ENCODE peak calls at places on chromosomes 13 and 19, in seven cellular contexts. V is heart right ventricle, O is colonic mucosa, P is fibroblast of lung, E is pancreas, Q is MM.1S, M is testis. X is an unnamed sample.

GRCh38 chr19:22607653-22608430 is 26.3 kb upstream of the ZNF492 start:
- DNase-seq in V (no peak), O (no peak), P (no peak), E (no peak), Q (no peak), M (peak; percentile 4), X (no peak)

GRCh38 chr13:104416973-104417372 is 1350.8 kb upstream of the SLC10A2 start:
- DNase-seq in V (no peak), O (no peak), P (no peak), E (no peak), Q (no peak), M (no peak), X (no peak)

GRCh38 chr19:34662919-34663318 is 14.0 kb downstream of the SCGB2B2 start:
- DNase-seq in V (no peak), O (no peak), P (no peak), E (peak; percentile 23), Q (peak; percentile 80), M (no peak), X (peak; percentile 63)

GRCh38 chr19:28472843-28473242 is 740.1 kb downstream of the UQCRFS1 start:
- DNase-seq in V (no peak), O (peak; percentile 33), P (no peak), E (no peak), Q (no peak), M (no peak), X (no peak)

GRCh38 chr19:8831832-8832131 is 322 bp downstream of the ZNF558 start:
- DNase-seq in V (no peak), O (no peak), P (no peak), E (no peak), Q (no peak), M (no peak), X (no peak)

GRCh38 chr19:41367848-41368301 is 3.9 kb upstream of the B9D2 start:
- DNase-seq in V (no peak), O (no peak), P (peak; percentile 84), E (no peak), Q (no peak), M (no peak), X (no peak)

GRCh38 chr13:113029061-113029445 is 60.0 kb downstream of the MCF2L start:
- DNase-seq in V (no peak), O (no peak), P (no peak), E (no peak), Q (no peak), M (no peak), X (no peak)

GRCh38 chr13:34335662-34336007 is 517.7 kb downstream of the RFC3 start:
- DNase-seq in V (no peak), O (no peak), P (no peak), E (no peak), Q (no peak), M (no peak), X (no peak)

GRCh38 chr13:111399334-111399733 is 78.9 kb downstream of the TEX29 start:
- DNase-seq in V (no peak), O (no peak), P (no peak), E (no peak), Q (no peak), M (no peak), X (no peak)

GRCh38 chr19:17719730-17720486 is 628 bp downstream of the MAP1S start:
- DNase-seq in V (no peak), O (peak; percentile 60), P (no peak), E (peak; percentile 75), Q (peak; percentile 19), M (no peak), X (peak; percentile 45)

GRCh38 chr13:32695602-32696250 is 109.5 kb downstream of the PDS5B start:
- DNase-seq in V (no peak), O (no peak), P (peak; percentile 4), E (no peak), Q (no peak), M (no peak), X (no peak)
- H3K4me1 ChIP-seq in V (no peaks in the 10 kb centered on the region), O (no peaks in the 10 kb centered on the region), P (no peaks in the 10 kb centered on the region), E (no peaks in the 10 kb centered on the region), Q (no peaks in the 10 kb centered on the region), M (no peaks in the 10 kb centered on the region), X (no peaks in the 10 kb centered on the region)

GRCh38 chr19:2744113-2744512 is 4.3 kb upstream of the SLC39A3 start:
- DNase-seq in V (no peak), O (no peak), P (no peak), E (no peak), Q (no peak), M (no peak), X (no peak)

GRCh38 chr19:2740314-2740656 is 468 bp upstream of the SLC39A3 start:
- DNase-seq in V (no peak), O (no peak), P (no peak), E (no peak), Q (no peak), M (no peak), X (no peak)

GRCh38 chr19:2747349-2747748 is 7.5 kb upstream of the SLC39A3 start:
- DNase-seq in V (no peak), O (no peak), P (no peak), E (no peak), Q (peak; percentile 30), M (no peak), X (no peak)

GRCh38 chr19:2739602-2740313 is at the start of gene SLC39A3:
- DNase-seq in V (peak; percentile 100), O (peak; percentile 100), P (peak; percentile 99), E (peak; percentile 100), Q (peak; percentile 99), M (peak; percentile 99), X (peak; percentile 99)

DNA sequence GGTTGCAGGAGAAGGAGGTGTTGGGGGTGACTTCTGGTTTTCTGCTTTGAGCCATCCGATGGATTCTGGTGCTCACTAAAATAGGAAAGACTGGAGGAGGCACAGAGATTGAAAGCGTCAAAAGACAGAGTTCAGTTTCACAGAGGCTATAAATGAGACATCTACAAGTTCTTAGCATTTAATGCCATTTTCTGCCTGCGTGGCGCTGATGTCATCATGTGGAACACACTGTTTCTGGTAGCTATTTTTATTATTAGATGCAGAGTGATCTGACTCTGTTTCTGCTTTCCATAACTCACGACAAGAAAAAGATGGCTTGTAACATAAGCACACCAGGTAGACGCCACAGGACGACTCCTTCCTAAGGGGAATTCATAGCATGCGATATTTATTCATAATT is 3.3 kb upstream of the SLC39A3 start:
- DNase-seq in V (no peak), O (no peak), P (no peak), E (no peak), Q (no peak), M (no peak), X (no peak)
- H3K27me3 ChIP-seq in V (no peaks in the 10 kb centered on the region), O (no peaks in the 10 kb centered on the region), P (no peaks in the 10 kb centered on the region), E (no peaks in the 10 kb centered on the region), Q (no peaks in the 10 kb centered on the region), M (no peaks in the 10 kb centered on the region), X (no peaks in the 10 kb centered on the region)

GRCh38 chr19:45115809-45116615 is 23.0 kb downstream of the PPP1R37 start:
- DNase-seq in V (no peak), O (no peak), P (no peak), E (no peak), Q (no peak), M (no peak), X (no peak)
- H3K4me1 ChIP-seq in V (peaks cover 5% of the 10 kb centered on the region), O (peaks cover 18% of the 10 kb centered on the region), P (no peaks in the 10 kb centered on the region), E (no peaks in the 10 kb centered on the region), Q (peaks cover 28% of the 10 kb centered on the region), M (no peaks in the 10 kb centered on the region), X (peaks cover 9% of the 10 kb centered on the region)

DNA sequence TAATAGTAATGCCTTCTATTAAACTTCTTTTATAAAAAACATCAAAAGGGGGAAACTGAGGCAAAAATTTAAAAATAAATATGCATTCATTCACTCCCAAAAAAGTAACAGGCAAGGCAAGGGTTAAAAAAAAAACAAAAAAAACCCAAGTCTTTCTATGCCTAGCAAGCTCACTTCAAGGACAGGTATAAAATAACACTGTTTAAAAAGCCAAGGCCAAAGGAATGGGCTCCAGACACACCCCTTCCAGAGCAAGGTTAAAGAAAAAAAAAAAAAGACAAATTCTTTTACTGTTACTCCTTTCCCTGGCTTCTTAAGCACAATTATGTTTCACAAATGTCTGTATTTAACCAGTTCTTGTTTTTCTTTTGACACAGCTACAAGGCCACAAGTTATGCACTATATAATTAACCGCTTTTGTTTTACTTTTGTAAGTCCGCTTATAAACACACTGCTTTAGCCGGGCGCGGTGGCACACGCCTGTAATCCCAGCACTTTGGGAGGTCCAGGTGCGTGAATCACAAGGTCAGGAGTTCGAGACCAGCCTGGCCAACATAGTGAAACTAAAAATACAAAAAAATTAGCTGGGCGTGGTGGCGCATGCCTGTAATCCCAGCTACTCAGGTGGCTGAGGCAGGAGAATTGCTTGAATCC is 3.6 kb downstream of the SIGLEC11 start:
- DNase-seq in V (no peak), O (no peak), P (no peak), E (no peak), Q (no peak), M (no peak), X (no peak)
- H3K27me3 ChIP-seq in V (peaks cover 9% of the 10 kb centered on the region), O (no peaks in the 10 kb centered on the region), P (peaks cover 2% of the 10 kb centered on the region), E (no peaks in the 10 kb centered on the region), Q (no peaks in the 10 kb centered on the region), M (no peaks in the 10 kb centered on the region), X (no peaks in the 10 kb centered on the region)

DNA sequence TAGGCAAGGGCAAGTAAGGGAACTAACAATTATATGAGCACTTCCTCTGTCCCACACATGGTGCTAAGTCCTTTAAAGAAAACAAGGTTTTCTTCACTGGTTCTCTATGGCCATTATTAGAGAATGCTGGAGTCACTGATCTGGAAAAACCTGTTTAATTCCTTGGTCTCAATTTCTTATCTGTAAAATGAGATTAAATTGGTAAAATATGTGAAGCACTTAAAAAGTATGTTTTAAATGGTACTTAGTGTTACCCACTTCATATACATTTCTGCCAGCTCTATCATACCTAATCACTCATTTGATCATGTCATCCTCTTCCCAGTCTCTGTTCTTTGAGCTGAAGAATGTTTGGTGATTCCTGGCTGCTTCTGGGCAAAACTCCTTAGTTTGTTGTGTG is 39.4 kb downstream of the LRCH1 start:
- DNase-seq in V (no peak), O (no peak), P (no peak), E (no peak), Q (no peak), M (no peak), X (no peak)
- H3K4me1 ChIP-seq in V (peaks cover 27% of the 10 kb centered on the region), O (peaks cover 7% of the 10 kb centered on the region), P (peaks cover 3% of the 10 kb centered on the region), E (peaks cover 26% of the 10 kb centered on the region), Q (peaks cover 6% of the 10 kb centered on the region), M (peaks cover 14% of the 10 kb centered on the region), X (peaks cover 40% of the 10 kb centered on the region)

GRCh38 chr19:12838182-12838890 is at the start of gene MAST1:
- DNase-seq in V (no peak), O (peak; percentile 40), P (no peak), E (peak; percentile 34), Q (peak; percentile 45), M (peak; percentile 45), X (peak; percentile 58)
- H3K27me3 ChIP-seq in V (peaks cover 97% of the 10 kb centered on the region), O (peaks cover 62% of the 10 kb centered on the region), P (peaks cover 66% of the 10 kb centered on the region), E (peaks cover 29% of the 10 kb centered on the region), Q (peaks cover 93% of the 10 kb centered on the region), M (peaks cover 6% of the 10 kb centered on the region), X (peaks cover 16% of the 10 kb centered on the region)

GRCh38 chr13:97231118-97231831 is 9.1 kb downstream of the MBNL2 start:
- DNase-seq in V (no peak), O (no peak), P (no peak), E (no peak), Q (no peak), M (no peak), X (no peak)

GRCh38 chr13:97228850-97229521 is 6.9 kb downstream of the MBNL2 start:
- DNase-seq in V (no peak), O (no peak), P (no peak), E (no peak), Q (no peak), M (no peak), X (no peak)

GRCh38 chr13:97231832-97232201 is 9.7 kb downstream of the MBNL2 start:
- DNase-seq in V (no peak), O (no peak), P (no peak), E (no peak), Q (no peak), M (no peak), X (no peak)

GRCh38 chr13:97226788-97227627 is 4.9 kb downstream of the MBNL2 start:
- DNase-seq in V (no peak), O (peak; percentile 74), P (no peak), E (no peak), Q (peak; percentile 72), M (peak; percentile 74), X (peak; percentile 31)

GRCh38 chr13:97229699-97230098 is 7.6 kb downstream of the MBNL2 start:
- DNase-seq in V (no peak), O (no peak), P (no peak), E (no peak), Q (no peak), M (no peak), X (no peak)
- H3K4me1 ChIP-seq in V (peaks cover 80% of the 10 kb centered on the region), O (peaks cover 16% of the 10 kb centered on the region), P (peaks cover 13% of the 10 kb centered on the region), E (peaks cover 36% of the 10 kb centered on the region), Q (peaks cover 14% of the 10 kb centered on the region), M (peaks cover 42% of the 10 kb centered on the region), X (peaks cover 32% of the 10 kb centered on the region)

X was measured in naive thymus-derived CD4-positive, alpha-beta T cell.